ENCODE peak calls at places on chromosomes 13 and 19, in four cellular contexts. R is Karpas-422, P is GM23248, H is DND-41. X is an unnamed sample.
A peak's percentile ranks its signal among the peaks of the same experiment; 100 is the strongest.

GRCh38 chr13:54980651-54981050 is 1952.0 kb downstream of the OLFM4 start:
- DNase-seq in P (no peak), R (no peak), H (peak; percentile 29), X (no peak)

GRCh38 chr13:111034811-111035210 is 80.3 kb upstream of the ARHGEF7 start:
- DNase-seq in P (peak; percentile 62), R (no peak), H (no peak), X (no peak)

GRCh38 chr19:6258812-6259311 is 20.9 kb downstream of the MLLT1 start:
- DNase-seq in H (no peak), P (no peak), R (no peak), X (no peak)

GRCh38 chr13:37023871-37024270 is 23.3 kb downstream of the EXOSC8 start:
- DNase-seq in R (no peak), P (peak; percentile 75), H (no peak), X (no peak)

GRCh38 chr19:11554160-11554559 is 4.9 kb downstream of the ELOF1 start:
- DNase-seq in R (no peak), P (no peak), H (no peak), X (peak; percentile 63)

GRCh38 chr13:99657848-99658265 is 156.6 kb downstream of the TM9SF2 start:
- DNase-seq in P (peak; percentile 67), H (no peak), R (no peak), X (no peak)

GRCh38 chr19:5867201-5868136 is 2.9 kb downstream of the FUT5 start:
- DNase-seq in P (no peak), H (no peak), R (no peak), X (no peak)

GRCh38 chr19:19628499-19629134 is 597 bp upstream of the LPAR2 start:
- DNase-seq in H (no peak), R (peak; percentile 74), P (peak; percentile 16), X (no peak)

GRCh38 chr19:33248954-33249613 is 23.4 kb upstream of the SLC7A10 start:
- DNase-seq in R (no peak), P (peak; percentile 54), H (no peak), X (no peak)

GRCh38 chr19:36182612-36183454 is 30.6 kb upstream of the COX7A1 start:
- DNase-seq in H (no peak), P (no peak), R (no peak), X (no peak)

GRCh38 chr19:38361633-38362075 is 12.7 kb upstream of the PSMD8 start:
- DNase-seq in P (peak; percentile 87), H (no peak), R (peak; percentile 68), X (peak; percentile 82)

GRCh38 chr13:81480634-81481033 is 1139.7 kb upstream of the SPRY2 start:
- DNase-seq in R (no peak), H (no peak), P (no peak), X (no peak)

GRCh38 chr19:38736036-38736412 is 8.2 kb downstream of the CAPN12 start:
- DNase-seq in H (no peak), R (no peak), P (peak; percentile 79), X (peak; percentile 24)

GRCh38 chr19:10646781-10647180 is 7.4 kb upstream of the ILF3 start:
- DNase-seq in R (no peak), P (no peak), H (no peak), X (no peak)

GRCh38 chr13:23876265-23876664 is 12.9 kb downstream of the MIPEP start:
- DNase-seq in R (peak; percentile 59), H (no peak), P (peak; percentile 58), X (peak; percentile 19)

GRCh38 chr19:46015080-46015960 is 7.5 kb downstream of the PGLYRP1 start:
- DNase-seq in P (peak; percentile 47), R (peak; percentile 63), H (no peak), X (peak; percentile 38)

GRCh38 chr19:45971260-45971902 is 2.3 kb downstream of the NOVA2 start:
- DNase-seq in H (no peak), R (no peak), P (no peak), X (no peak)

GRCh38 chr13:109715902-109716301 is 70.5 kb downstream of the IRS2 start:
- DNase-seq in H (no peak), R (no peak), P (peak; percentile 42), X (no peak)

GRCh38 chr13:40228981-40229380 is 437.5 kb downstream of the FOXO1 start:
- DNase-seq in R (no peak), P (no peak), H (no peak), X (no peak)

GRCh38 chr19:12943437-12944044 is 2.1 kb upstream of the RAD23A start:
- DNase-seq in H (no peak), P (no peak), R (peak; percentile 64), X (no peak)

GRCh38 chr13:44317752-44318550 is 55.7 kb upstream of the SERP2 start:
- DNase-seq in H (no peak), P (peak; percentile 69), R (no peak), X (no peak)

GRCh38 chr19:18668252-18668631 is 15.2 kb upstream of the CRTC1 start:
- DNase-seq in R (no peak), P (no peak), H (no peak), X (no peak)

GRCh38 chr19:48000846-48001245 is 6.4 kb downstream of the ELSPBP1 start:
- DNase-seq in P (no peak), H (no peak), R (no peak), X (no peak)

GRCh38 chr13:114132419-114133121 is at the start of gene RASA3:
- DNase-seq in P (peak; percentile 91), H (peak; percentile 72), R (peak; percentile 87), X (peak; percentile 60)

GRCh38 chr13:114130708-114131580 is 1.5 kb downstream of the RASA3 start:
- DNase-seq in H (peak; percentile 85), R (peak; percentile 64), P (peak; percentile 95), X (no peak)

GRCh38 chr13:114130131-114130707 is 2.2 kb downstream of the RASA3 start:
- DNase-seq in H (no peak), P (peak; percentile 37), R (no peak), X (no peak)

GRCh38 chr13:114129649-114130062 is 2.8 kb downstream of the RASA3 start:
- DNase-seq in P (no peak), R (no peak), H (peak; percentile 54), X (no peak)

GRCh38 chr13:114131581-114132418 is 623 bp downstream of the RASA3 start:
- DNase-seq in R (peak; percentile 53), H (peak; percentile 33), P (peak; percentile 67), X (no peak)
- H3K4me2 ChIP-seq in R (peak overlapping the region; percentile 89), H (peak overlapping the region; percentile 94), P (peak overlapping the region; percentile 90), X (peak overlapping the region; percentile 73)

GRCh38 chr13:31334547-31334946 is 134.8 kb downstream of the B3GLCT start:
- DNase-seq in R (no peak), P (no peak), H (no peak), X (no peak)
- H3K4me2 ChIP-seq in R (no peak overlapping the region), P (no peak overlapping the region), H (no peak overlapping the region), X (no peak overlapping the region)

GRCh38 chr13:21385710-21386109 is 73.4 kb downstream of the ZDHHC20 start:
- DNase-seq in H (no peak), R (peak; percentile 1), P (no peak), X (no peak)

DNA sequence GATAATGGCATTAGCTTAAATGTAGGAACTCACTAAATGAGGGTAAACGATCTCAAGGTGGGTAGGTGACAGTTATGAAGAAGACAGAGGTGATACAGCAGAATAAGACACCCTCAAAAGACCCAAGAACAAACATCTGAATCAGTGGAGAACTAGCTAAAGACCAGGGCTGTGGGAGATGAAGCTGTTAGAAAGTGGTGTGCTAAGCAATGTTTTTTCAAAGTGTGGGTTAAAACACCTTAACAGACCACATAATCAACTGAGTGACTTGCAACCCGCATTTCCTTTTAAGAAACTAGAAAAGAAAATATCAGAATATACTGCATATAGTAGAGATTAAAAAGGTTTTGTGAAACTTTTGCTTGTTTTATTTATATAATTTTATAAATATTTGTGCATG is 70.0 kb downstream of the ZDHHC20 start:
- DNase-seq in H (no peak), P (no peak), R (no peak), X (no peak)
- H3K4me2 ChIP-seq in H (no peak overlapping the region), P (no peak overlapping the region), R (no peak overlapping the region), X (no peak overlapping the region)

GRCh38 chr13:87538366-87539052 is 132.7 kb upstream of the SLITRK5 start:
- DNase-seq in P (no peak), H (no peak), R (no peak), X (no peak)

GRCh38 chr13:87537946-87538345 is 133.2 kb upstream of the SLITRK5 start:
- DNase-seq in R (no peak), P (no peak), H (no peak), X (no peak)

GRCh38 chr13:87536499-87536898 is 134.7 kb upstream of the SLITRK5 start:
- DNase-seq in P (no peak), R (no peak), H (no peak), X (no peak)

GRCh38 chr13:87535911-87536310 is 135.3 kb upstream of the SLITRK5 start:
- DNase-seq in R (no peak), H (no peak), P (no peak), X (no peak)

DNA sequence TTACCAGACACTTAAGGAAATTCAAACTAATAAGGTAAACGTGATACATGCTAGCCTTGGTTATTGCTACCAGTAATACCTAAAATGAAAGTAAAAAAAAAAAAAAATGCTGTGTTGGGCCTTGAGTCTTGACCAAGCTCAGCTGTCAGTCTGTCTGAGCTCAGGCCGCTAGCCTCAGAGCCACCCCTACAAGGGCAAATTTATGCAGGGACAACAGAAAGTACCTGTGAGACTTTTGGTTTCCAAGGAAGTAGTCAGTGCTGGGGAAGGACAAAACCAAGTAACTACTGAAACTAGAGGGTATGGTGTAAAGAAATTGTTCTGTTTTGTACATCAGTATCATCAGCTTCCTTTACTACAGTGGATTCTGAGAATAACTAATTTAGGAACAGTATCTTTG is 134.3 kb upstream of the SLITRK5 start:
- DNase-seq in P (no peak), R (no peak), H (no peak), X (peak; percentile 4)
- H3K4me2 ChIP-seq in P (no peak overlapping the region), R (no peak overlapping the region), H (no peak overlapping the region), X (no peak overlapping the region)

GRCh38 chr13:42022796-42023493 is 25.5 kb upstream of the DGKH start:
- DNase-seq in R (no peak), P (no peak), H (no peak), X (no peak)

GRCh38 chr13:42027286-42027685 is 21.2 kb upstream of the DGKH start:
- DNase-seq in R (no peak), H (no peak), P (no peak), X (no peak)

GRCh38 chr13:42028113-42028799 is 20.2 kb upstream of the DGKH start:
- DNase-seq in H (no peak), R (no peak), P (no peak), X (no peak)
- H3K4me2 ChIP-seq in H (no peak overlapping the region), R (no peak overlapping the region), P (no peak overlapping the region), X (no peak overlapping the region)

DNA sequence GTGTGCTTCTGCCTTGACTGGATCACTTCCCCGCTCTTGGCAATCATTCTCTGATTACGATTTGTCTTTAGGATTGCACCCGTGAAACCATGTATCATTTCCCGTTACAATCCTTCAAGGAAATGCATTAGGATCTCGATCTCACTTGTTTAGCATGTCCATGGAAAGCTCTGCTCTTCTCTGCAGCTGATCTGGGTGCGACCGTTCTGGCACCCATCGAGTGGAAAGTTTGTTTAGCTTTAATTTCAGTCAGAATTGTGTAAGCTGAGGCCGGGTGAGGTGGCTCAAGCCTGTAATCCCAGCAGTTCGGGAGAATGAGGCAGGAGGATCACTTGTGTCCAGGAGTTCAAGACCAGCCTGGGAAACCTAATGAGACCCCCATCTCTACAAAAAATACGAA is 30.9 kb downstream of the NUMBL start:
- DNase-seq in R (no peak), H (no peak), P (peak; percentile 21), X (no peak)
- H3K4me2 ChIP-seq in R (no peak overlapping the region), H (no peak overlapping the region), P (no peak overlapping the region), X (no peak overlapping the region)

X was measured in OCI-LY7.